ENCODE peak calls at places on chromosome 7, in four cellular contexts. F is stimulated activated CD4-positive, alpha-beta T cell treated with anti-CD3 and anti-CD28 coated beads, Interleukin-2, amount 100 ng/mL, for 24 hours; D is GM23338; P is activated naive CD4-positive, alpha-beta T cell. N is an unnamed sample.

GRCh38 chr7:54392935-54393334 is 149.2 kb upstream of the VSTM2A start:
- DNase-seq in P (no peak), F (no peak), D (no peak), N (no peak)

GRCh38 chr7:75969182-75969581 is 25.2 kb downstream of the TMEM120A start:
- DNase-seq in D (no peak), P (no peak), F (no peak), N (no peak)

GRCh38 chr7:158574308-158575036 is 13.2 kb downstream of the PTPRN2 start:
- DNase-seq in P (no peak), F (no peak), D (no peak), N (no peak)

GRCh38 chr7:157590526-157590925 is 253.7 kb downstream of the DNAJB6 start:
- DNase-seq in F (no peak), D (no peak), P (no peak), N (no peak)

GRCh38 chr7:133669061-133669455 is 416.2 kb downstream of the EXOC4 start:
- DNase-seq in F (no peak), P (no peak), D (no peak), N (no peak)

GRCh38 chr7:113796557-113796956 is 122.3 kb downstream of the PPP1R3A start:
- DNase-seq in P (no peak), F (no peak), D (peak; percentile 13), N (no peak)

GRCh38 chr7:30795161-30795943 is 24.1 kb downstream of the MINDY4 start:
- DNase-seq in F (no peak), D (peak; percentile 42), P (no peak), N (no peak)

GRCh38 chr7:572668-573495 is 53.2 kb upstream of the PDGFA start:
- DNase-seq in F (no peak), P (no peak), D (peak; percentile 70), N (no peak)

GRCh38 chr7:590731-591551 is 71.3 kb upstream of the PDGFA start:
- DNase-seq in D (no peak), P (no peak), F (no peak), N (peak; percentile 69)

GRCh38 chr7:134627109-134627774 is 19.4 kb upstream of the BPGM start:
- DNase-seq in D (no peak), P (no peak), F (no peak), N (no peak)

GRCh38 chr7:108236681-108237415 is 106.7 kb upstream of the LAMB4 start:
- DNase-seq in P (no peak), D (peak; percentile 59), F (no peak), N (no peak)

GRCh38 chr7:130364446-130364845 is 15.8 kb upstream of the CPA1 start:
- DNase-seq in P (no peak), D (no peak), F (no peak), N (no peak)

GRCh38 chr7:18552943-18553584 is 57.5 kb downstream of the HDAC9 start:
- DNase-seq in D (no peak), P (no peak), F (no peak), N (no peak)

GRCh38 chr7:50671397-50671796 is 106.2 kb upstream of the DDC start:
- DNase-seq in D (no peak), F (no peak), P (no peak), N (no peak)

GRCh38 chr7:112965506-112965905 is 121.1 kb downstream of the GPR85 start:
- DNase-seq in D (no peak), F (no peak), P (no peak), N (no peak)

GRCh38 chr7:21497072-21497471 is 45.8 kb upstream of the DNAH11 start:
- DNase-seq in F (no peak), P (no peak), D (peak; percentile 78), N (no peak)

GRCh38 chr7:50267525-50268041 is 36.9 kb upstream of the IKZF1 start:
- DNase-seq in F (no peak), P (no peak), D (no peak), N (no peak)

GRCh38 chr7:103445228-103446020 is 583 bp downstream of the SLC26A5 start:
- DNase-seq in D (peak; percentile 60), P (no peak), F (peak; percentile 14), N (no peak)

GRCh38 chr7:80681272-80681885 is 42.9 kb downstream of the CD36 start:
- DNase-seq in D (peak; percentile 14), P (no peak), F (no peak), N (no peak)

GRCh38 chr7:67937717-67938191 is 941.1 kb downstream of the TYW1 start:
- DNase-seq in P (no peak), D (no peak), F (no peak), N (no peak)

GRCh38 chr7:20365486-20365885 is 34.8 kb downstream of the ITGB8 start:
- DNase-seq in F (no peak), D (no peak), P (no peak), N (no peak)

GRCh38 chr7:27836525-27836924 is 96.6 kb downstream of the TAX1BP1 start:
- DNase-seq in P (no peak), D (no peak), F (no peak), N (no peak)

GRCh38 chr7:4097001-4097609 is 585.0 kb upstream of the FOXK1 start:
- DNase-seq in P (no peak), D (no peak), F (no peak), N (no peak)

GRCh38 chr7:114086491-114086905 is 167.7 kb upstream of the PPP1R3A start:
- DNase-seq in P (no peak), F (peak; percentile 16), D (peak; percentile 44), N (peak; percentile 26)